ENCODE peak calls at places on chromosomes 6 and 20, in nine cellular contexts. L is IMR-90, M is fibroblast of lung, A is pancreas, E is body of pancreas, F is aorta, O is ovary, G is Caco-2, P is trophoblast cell. R is an unnamed sample. For H3K4me1, the result is how much of the 10 kb centered on the place peaks cover.

GRCh38 chr6:30564114-30564513 is 7.0 kb downstream of the PRR3 start:
- DNase-seq in O (no peak), M (no peak), G (no peak), A (no peak), L (no peak), P (no peak), E (no peak), F (no peak), R (no peak)

GRCh38 chr6:71402101-71402500 is 113.5 kb downstream of the OGFRL1 start:
- DNase-seq in L (no peak), O (no peak), M (no peak), G (no peak), A (no peak), P (no peak), E (no peak), F (no peak), R (no peak)

GRCh38 chr6:32666420-32667300 is at the start of gene HLA-DQB1:
- DNase-seq in M (no peak), E (peak), G (no peak), O (no peak), L (no peak), F (no peak), A (no peak), P (peak), R (no peak)

GRCh38 chr6:112925702-112926101 is 578.6 kb downstream of the RFPL4B start:
- DNase-seq in E (no peak), G (no peak), O (no peak), L (no peak), A (no peak), F (no peak), P (no peak), M (no peak), R (no peak)

GRCh38 chr6:42453649-42454427 is 2.1 kb upstream of the TRERF1 start:
- DNase-seq in L (peak), F (peak), M (peak), A (peak), E (peak), O (peak), G (peak), P (no peak), R (peak)

GRCh38 chr6:15736023-15736696 is 73.3 kb upstream of the DTNBP1 start:
- DNase-seq in O (no peak), F (no peak), A (no peak), E (no peak), G (no peak), L (no peak), M (no peak), P (no peak), R (no peak)

GRCh38 chr20:17624551-17625245 is 54.8 kb downstream of the DSTN start:
- DNase-seq in M (no peak), A (peak), E (no peak), O (peak), F (peak), G (no peak), L (no peak), P (no peak), R (peak)

GRCh38 chr6:150263765-150264415 is 104.9 kb upstream of the IYD start:
- DNase-seq in F (no peak), G (no peak), A (no peak), L (no peak), M (no peak), O (no peak), E (peak), P (no peak), R (no peak)

GRCh38 chr6:84346372-84346771 is 118.9 kb upstream of the CEP162 start:
- DNase-seq in M (no peak), G (no peak), E (no peak), O (no peak), P (no peak), L (no peak), F (no peak), A (no peak), R (no peak)

GRCh38 chr20:58209652-58210397 is 18.6 kb downstream of the ANKRD60 start:
- DNase-seq in O (peak), G (peak), A (peak), E (peak), M (peak), L (peak), F (peak), P (peak), R (peak)

GRCh38 chr6:26173836-26174144 is 86.6 kb downstream of the HFE start:
- DNase-seq in G (no peak), O (no peak), L (no peak), E (no peak), P (no peak), F (no peak), M (no peak), A (no peak), R (no peak)
- H3K4me1 ChIP-seq in G (under half), O (under half), L (under half), E (under half), P (under half), F (under half), M (under half), A (under half), R (under half)

GRCh38 chr6:116389357-116389756 is 18.6 kb downstream of the DSE start:
- DNase-seq in P (no peak), M (peak), E (no peak), L (no peak), G (no peak), A (no peak), O (no peak), F (no peak), R (no peak)
- H3K4me1 ChIP-seq in P (under half), M (under half), E (under half), L (under half), G (under half), A (under half), O (under half), F (under half), R (under half)

GRCh38 chr6:34793877-34794276 is 2.0 kb downstream of the BLTP3A start:
- DNase-seq in M (no peak), A (no peak), E (no peak), O (no peak), P (no peak), L (no peak), F (no peak), G (no peak), R (no peak)

GRCh38 chr6:34799547-34799946 is 7.7 kb downstream of the BLTP3A start:
- DNase-seq in P (no peak), A (no peak), O (no peak), L (no peak), E (no peak), F (no peak), G (no peak), M (no peak), R (no peak)

GRCh38 chr6:34798057-34798456 is 6.2 kb downstream of the BLTP3A start:
- DNase-seq in F (no peak), G (no peak), O (no peak), P (no peak), M (no peak), A (no peak), E (no peak), L (no peak), R (no peak)

GRCh38 chr6:34792605-34793500 is 970 bp downstream of the BLTP3A start:
- DNase-seq in E (peak), M (peak), F (no peak), L (peak), A (no peak), O (no peak), G (peak), P (peak), R (no peak)

DNA sequence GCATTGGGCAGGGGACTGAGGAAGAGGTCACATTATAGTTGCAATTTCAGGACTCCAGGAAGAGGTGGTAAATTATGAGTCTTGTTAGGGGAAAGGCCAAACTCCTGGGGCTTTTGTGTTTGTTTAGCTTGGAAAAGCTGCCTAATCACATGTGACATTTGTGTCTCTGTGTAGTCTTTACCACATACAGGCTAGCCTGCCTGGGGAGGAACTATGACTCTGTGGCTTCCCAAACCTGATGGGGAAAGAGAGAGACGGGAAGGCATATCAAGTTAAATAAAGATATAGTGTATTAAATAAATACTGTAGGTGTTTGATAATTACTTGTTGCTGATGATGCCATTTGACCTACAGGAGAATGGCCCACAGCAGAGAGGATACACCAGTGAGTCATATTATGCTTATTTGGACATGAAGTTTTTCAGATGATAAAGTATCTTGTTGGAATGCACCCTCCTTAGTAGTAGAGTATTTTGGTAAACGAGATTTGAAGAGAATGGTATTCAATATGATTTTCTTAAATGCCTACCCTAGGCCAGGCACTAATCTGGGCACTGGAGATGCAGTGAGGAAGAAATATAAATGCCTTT is 4.0 kb downstream of the BLTP3A start:
- DNase-seq in G (no peak), M (peak), L (peak), O (no peak), E (no peak), A (no peak), P (no peak), F (no peak), R (no peak)
- H3K4me1 ChIP-seq in G (half or more), M (under half), L (under half), O (under half), E (under half), A (under half), P (under half), F (under half), R (under half)

GRCh38 chr6:142883011-142883410 is 62.0 kb downstream of the HIVEP2 start:
- DNase-seq in A (no peak), P (no peak), G (no peak), F (no peak), M (peak), E (no peak), O (no peak), L (peak), R (no peak)

GRCh38 chr6:142886431-142887170 is 58.4 kb downstream of the HIVEP2 start:
- DNase-seq in P (peak), A (no peak), L (peak), F (no peak), O (no peak), G (peak), M (peak), E (peak), R (no peak)

GRCh38 chr6:142885182-142885867 is 59.7 kb downstream of the HIVEP2 start:
- DNase-seq in G (peak), P (peak), F (no peak), E (peak), L (peak), O (peak), A (no peak), M (peak), R (no peak)

GRCh38 chr6:142881771-142882170 is 63.2 kb downstream of the HIVEP2 start:
- DNase-seq in G (no peak), A (no peak), E (no peak), F (no peak), O (no peak), P (no peak), M (no peak), L (peak), R (no peak)

GRCh38 chr6:142884214-142885035 is 60.6 kb downstream of the HIVEP2 start:
- DNase-seq in E (no peak), A (no peak), L (no peak), F (no peak), M (no peak), P (no peak), O (no peak), G (no peak), R (no peak)
- H3K4me1 ChIP-seq in E (under half), A (under half), L (under half), F (under half), M (under half), P (under half), O (under half), G (under half), R (under half)

GRCh38 chr6:142374965-142375733 is 73.3 kb downstream of the ADGRG6 start:
- DNase-seq in L (peak), P (peak), G (peak), F (no peak), E (peak), A (no peak), O (no peak), M (peak), R (no peak)
- H3K4me1 ChIP-seq in L (under half), P (under half), G (half or more), F (under half), E (under half), A (under half), O (under half), M (under half), R (under half)

DNA sequence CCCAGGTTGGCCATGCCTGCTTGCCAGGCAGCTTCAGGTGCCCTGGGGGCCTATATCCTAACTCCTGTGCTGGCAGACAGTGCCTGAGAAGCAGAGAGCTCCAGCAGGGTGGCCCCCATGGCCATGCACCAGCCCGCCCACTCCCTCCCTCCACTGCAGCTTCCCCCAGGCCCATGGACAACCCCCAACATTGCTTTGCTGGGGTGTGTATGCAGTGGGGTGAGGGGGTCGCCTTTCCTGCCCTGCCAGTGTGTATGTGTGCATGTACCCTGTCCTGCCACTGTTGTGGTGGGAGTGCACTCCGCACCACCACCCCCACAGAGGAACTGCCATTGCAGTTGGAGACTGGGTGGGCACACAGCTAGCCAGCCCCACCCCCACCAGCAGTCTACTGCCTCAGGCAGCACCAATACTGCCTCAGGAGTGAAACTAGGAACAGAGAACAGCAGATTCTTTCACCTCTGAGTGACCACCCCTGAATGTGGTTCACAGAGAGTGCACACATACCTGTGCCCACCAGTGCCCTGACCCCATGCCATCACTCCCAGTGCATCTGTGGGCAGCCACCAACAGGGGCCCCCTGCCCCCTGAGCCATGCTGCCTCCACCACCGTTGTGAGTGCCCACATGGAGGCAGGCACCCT is 151.1 kb downstream of the LRRC1 start:
- DNase-seq in E (no peak), P (no peak), G (no peak), F (no peak), L (no peak), O (no peak), M (no peak), A (no peak), R (no peak)
- H3K4me1 ChIP-seq in E (under half), P (under half), G (under half), F (under half), L (under half), O (under half), M (under half), A (under half), R (under half)

DNA sequence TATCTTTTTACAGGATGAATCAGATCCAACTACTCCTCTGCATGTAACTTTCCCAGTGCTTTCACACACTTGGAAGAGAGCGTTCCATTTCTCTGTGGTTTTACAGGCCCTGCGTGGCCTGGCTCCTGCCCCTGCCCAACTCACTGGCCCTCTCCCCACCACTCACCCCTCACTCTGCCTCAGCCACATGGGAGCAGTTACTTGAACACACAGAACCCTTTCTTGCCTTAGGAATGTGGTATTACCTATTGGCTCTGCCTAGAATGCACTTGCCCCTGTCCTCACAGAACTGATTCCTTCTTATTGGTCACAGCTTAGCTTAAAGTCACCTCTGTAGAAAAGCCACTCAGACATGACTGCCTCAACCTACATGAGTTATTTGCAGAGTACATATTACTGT is 108.4 kb downstream of the CRYBG1 start:
- DNase-seq in O (no peak), A (no peak), M (peak), F (no peak), E (no peak), G (no peak), P (no peak), L (no peak), R (no peak)
- H3K4me1 ChIP-seq in O (under half), A (under half), M (under half), F (under half), E (under half), G (under half), P (under half), L (under half), R (under half)

GRCh38 chr20:32282461-32282860 is 5.0 kb downstream of the KIF3B start:
- DNase-seq in A (peak), L (no peak), G (no peak), O (no peak), P (no peak), E (peak), F (no peak), M (no peak), R (no peak)
- H3K4me1 ChIP-seq in A (under half), L (under half), G (under half), O (under half), P (under half), E (half or more), F (under half), M (under half), R (under half)

DNA sequence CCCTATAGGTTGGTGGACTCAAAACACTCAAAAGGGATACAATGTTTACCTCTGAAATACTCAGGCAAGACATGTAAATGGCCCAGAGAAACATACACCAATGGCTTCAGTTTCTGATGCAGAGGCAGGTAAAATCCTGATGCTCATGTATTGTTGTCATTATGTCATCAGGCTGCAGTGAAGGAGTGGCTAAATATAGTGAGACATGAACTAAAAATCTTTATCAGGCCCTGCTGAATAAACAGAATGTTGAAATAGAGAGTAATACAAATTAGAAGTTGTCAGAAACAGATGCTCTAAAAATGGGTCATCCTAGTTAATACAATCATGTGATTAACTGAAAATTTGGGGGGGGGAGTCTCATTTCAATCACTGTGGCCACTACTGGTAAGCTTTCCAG is 20.4 kb downstream of the PTPRK start:
- DNase-seq in F (no peak), E (no peak), O (no peak), P (no peak), L (peak), G (no peak), M (peak), A (no peak), R (peak)
- H3K4me1 ChIP-seq in F (under half), E (half or more), O (under half), P (under half), L (under half), G (half or more), M (under half), A (under half), R (half or more)

DNA sequence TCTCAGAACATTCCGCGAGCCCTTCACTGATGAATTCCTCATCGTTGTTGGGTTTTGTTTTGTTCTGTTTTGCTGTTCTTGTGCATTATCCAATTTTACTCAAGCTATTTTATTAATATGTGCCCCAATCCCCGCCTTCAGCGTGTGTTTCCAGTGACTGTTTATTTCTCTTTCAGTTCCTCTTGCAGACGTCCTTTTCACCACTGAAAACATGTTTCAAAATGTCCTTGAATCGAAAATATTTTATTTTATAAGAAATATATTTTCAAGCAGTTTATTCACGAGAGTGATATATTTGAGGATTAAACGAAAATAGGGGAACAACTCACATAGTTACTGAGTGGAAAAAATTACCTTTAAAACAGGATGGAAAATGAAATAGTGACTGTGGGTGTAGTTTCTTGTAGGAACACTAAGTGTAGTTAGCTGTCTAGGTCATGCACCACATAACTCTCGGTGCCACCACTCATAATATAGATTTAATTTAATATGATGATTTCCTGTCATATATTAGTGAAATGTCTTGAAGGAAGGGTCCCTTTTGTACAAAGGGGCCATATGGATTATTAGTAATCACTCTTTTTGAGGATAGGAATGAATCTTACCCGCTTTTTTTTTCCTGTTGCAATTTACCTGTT is 45.3 kb upstream of the HDDC2 start:
- DNase-seq in F (no peak), E (no peak), M (no peak), O (no peak), G (no peak), A (no peak), P (no peak), L (no peak), R (no peak)
- H3K4me1 ChIP-seq in F (under half), E (under half), M (under half), O (under half), G (under half), A (under half), P (under half), L (under half), R (under half)